ENCODE peak calls at places on chromosomes 6 and 20, in four cellular contexts. N is activated CD8-positive, alpha-beta memory T cell treated with anti-CD3 and anti-CD28 coated beads for 24 hours; V is NAMALWA; W is GF-D8. Z is an unnamed sample.

GRCh38 chr6:17968081-17968518 is 19.3 kb downstream of the KIF13A start:
- DNase-seq in N (no peak), V (no peak), W (no peak), Z (no peak)

GRCh38 chr20:17721802-17722486 is 22.2 kb downstream of the BANF2 start:
- DNase-seq in V (peak), W (no peak), N (no peak), Z (no peak)

GRCh38 chr6:56730663-56731529 is 88.2 kb upstream of the DST start:
- DNase-seq in V (no peak), W (no peak), N (no peak), Z (no peak)

GRCh38 chr6:43993881-43994523 is 133.2 kb downstream of the MRPL14 start:
- DNase-seq in N (no peak), W (no peak), V (no peak), Z (peak)

GRCh38 chr20:61373055-61373399 is 121.0 kb downstream of the CDH4 start:
- DNase-seq in V (no peak), N (no peak), W (no peak), Z (no peak)

GRCh38 chr6:138086573-138087196 is 20.5 kb downstream of the PERP start:
- DNase-seq in W (no peak), N (no peak), V (no peak), Z (no peak)

GRCh38 chr6:35008858-35009257 is 119.8 kb downstream of the ANKS1A start:
- DNase-seq in V (no peak), N (no peak), W (no peak), Z (no peak)

GRCh38 chr6:12325872-12326271 is 35.7 kb downstream of the EDN1 start:
- DNase-seq in W (no peak), V (no peak), N (no peak), Z (no peak)

GRCh38 chr6:112951829-112952228 is 604.7 kb downstream of the RFPL4B start:
- DNase-seq in V (no peak), N (no peak), W (no peak), Z (no peak)

GRCh38 chr20:50673146-50673830 is 18.1 kb downstream of the RIPOR3 start:
- DNase-seq in V (no peak), N (no peak), W (no peak), Z (no peak)

GRCh38 chr6:84280030-84280429 is 52.6 kb upstream of the CEP162 start:
- DNase-seq in N (no peak), V (no peak), W (no peak), Z (peak)

GRCh38 chr6:85975957-85976356 is 333.3 kb upstream of the SYNCRIP start:
- DNase-seq in N (no peak), V (no peak), W (no peak), Z (no peak)

GRCh38 chr20:51826372-51826771 is 24.1 kb upstream of the SALL4 start:
- DNase-seq in W (no peak), N (no peak), V (no peak), Z (no peak)

GRCh38 chr6:1901556-1901955 is 291.8 kb downstream of the FOXC1 start:
- DNase-seq in W (no peak), V (no peak), N (no peak), Z (no peak)

GRCh38 chr6:17042422-17043147 is 59.3 kb upstream of the STMND1 start:
- DNase-seq in W (no peak), N (no peak), V (no peak), Z (peak)

GRCh38 chr6:169078399-169079145 is 175.1 kb downstream of the THBS2 start:
- DNase-seq in V (no peak), W (no peak), N (no peak), Z (peak)

GRCh38 chr20:61569836-61570235 is 317.8 kb downstream of the CDH4 start:
- DNase-seq in N (no peak), V (no peak), W (no peak), Z (no peak)

GRCh38 chr20:2709205-2709981 is 16.8 kb downstream of the EBF4 start:
- DNase-seq in V (no peak), N (peak), W (no peak), Z (no peak)

GRCh38 chr6:14706378-14706929 is 539.4 kb upstream of the JARID2 start:
- DNase-seq in N (peak), W (no peak), V (no peak), Z (peak)

GRCh38 chr6:150981095-150981494 is 115.6 kb downstream of the MTHFD1L start:
- DNase-seq in W (no peak), N (no peak), V (peak), Z (no peak)